ENCODE peak calls at places on chromosomes 11 and 22, in six cellular contexts. Q is OCI-LY7, P is neural progenitor cell, E is GM23248, Y is H9, G is fibroblast of lung. O is an unnamed sample. For H3K79me2, the result is how much of the 10 kb centered on the place peaks cover.

GRCh38 chr11:109203176-109203575 is 218.8 kb upstream of the C11orf87 start:
- DNase-seq in E (no peak), P (no peak), Y (no peak), Q (no peak), G (no peak), O (no peak)

GRCh38 chr22:21832291-21833290 is 34.9 kb downstream of the MAPK1 start:
- DNase-seq in G (no peak), E (peak), Y (no peak), Q (peak), P (no peak), O (peak)

GRCh38 chr11:14500181-14500651 is 605 bp upstream of the COPB1 start:
- DNase-seq in G (peak), Q (peak), E (peak), P (peak), Y (no peak), O (peak)

GRCh38 chr11:6586434-6587359 is 16.7 kb downstream of the RRP8 start:
- DNase-seq in P (peak), G (no peak), Y (peak), E (peak), Q (no peak), O (no peak)

GRCh38 chr11:9153651-9154050 is 62.3 kb upstream of the SCUBE2 start:
- DNase-seq in Q (no peak), E (no peak), P (no peak), Y (no peak), G (no peak), O (no peak)

GRCh38 chr11:12090061-12090572 is 20.3 kb upstream of the MICAL2 start:
- DNase-seq in Y (no peak), E (peak), G (peak), Q (peak), P (no peak), O (no peak)

GRCh38 chr22:33192156-33192555 is 134.0 kb upstream of the SYN3 start:
- DNase-seq in P (no peak), Q (peak), E (no peak), Y (no peak), G (no peak), O (no peak)

GRCh38 chr22:30222321-30222720 is 24.2 kb downstream of the LIF start:
- DNase-seq in E (no peak), P (no peak), G (no peak), Y (no peak), Q (no peak), O (no peak)

GRCh38 chr11:9099617-9100016 is 8.2 kb upstream of the SCUBE2 start:
- DNase-seq in Q (no peak), Y (no peak), G (no peak), P (no peak), E (no peak), O (no peak)

GRCh38 chr11:17552392-17553248 is 5.6 kb downstream of the OTOG start:
- DNase-seq in P (no peak), Y (no peak), Q (no peak), G (peak), E (no peak), O (no peak)

GRCh38 chr22:26066534-26066933 is 102.7 kb upstream of the SEZ6L start:
- DNase-seq in E (no peak), G (no peak), Y (peak), Q (no peak), P (peak), O (peak)

GRCh38 chr11:43789700-43790443 is 90.8 kb upstream of the ALKBH3 start:
- DNase-seq in Q (no peak), P (no peak), G (peak), E (peak), Y (no peak), O (no peak)

GRCh38 chr11:86459682-86460460 is 85.2 kb downstream of the CCDC81 start:
- DNase-seq in Y (peak), P (no peak), G (peak), E (peak), Q (no peak), O (peak)

GRCh38 chr11:126797801-126798200 is 202.8 kb downstream of the KIRREL3 start:
- DNase-seq in G (no peak), P (no peak), Y (no peak), Q (no peak), E (no peak), O (no peak)

GRCh38 chr11:105968021-105968697 is 53.9 kb downstream of the MSANTD4 start:
- DNase-seq in Q (no peak), E (peak), Y (no peak), G (peak), P (no peak), O (no peak)

GRCh38 chr11:626475-627272 is at the start of gene SCT:
- DNase-seq in E (no peak), Q (no peak), Y (peak), P (peak), G (no peak), O (no peak)

GRCh38 chr11:82701847-82702520 is 31.7 kb downstream of the FAM181B start:
- DNase-seq in P (peak), Y (peak), Q (peak), G (peak), E (peak), O (peak)

GRCh38 chr22:38504731-38505594 is 1.1 kb downstream of the DDX17 start:
- DNase-seq in E (peak), P (peak), G (peak), Y (no peak), Q (peak), O (peak)
- H3K79me2 ChIP-seq in E (half or more), P (half or more), G (half or more), Y (under half), Q (half or more), O (half or more)

GRCh38 chr11:68113986-68114385 is 7.2 kb downstream of the CHKA start:
- DNase-seq in E (peak), Y (peak), Q (no peak), G (no peak), P (no peak), O (no peak)
- H3K79me2 ChIP-seq in E (under half), Y (half or more), Q (half or more), G (under half), P (half or more), O (half or more)

GRCh38 chr11:63896071-63896470 is 20.9 kb downstream of the RCOR2 start:
- DNase-seq in Q (no peak), Y (no peak), G (no peak), P (no peak), E (no peak), O (no peak)
- H3K79me2 ChIP-seq in Q (under half), Y (under half), G (under half), P (under half), E (under half), O (under half)

GRCh38 chr11:119195680-119196079 is 10.4 kb downstream of the NHERF4 start:
- DNase-seq in E (peak), Q (no peak), G (peak), P (peak), Y (peak), O (peak)

GRCh38 chr11:119193626-119194025 is 8.4 kb downstream of the NHERF4 start:
- DNase-seq in E (no peak), G (no peak), P (no peak), Q (no peak), Y (no peak), O (no peak)

GRCh38 chr11:119196833-119197483 is 9.2 kb upstream of the CBL start:
- DNase-seq in Y (peak), E (peak), G (peak), P (peak), Q (peak), O (peak)

GRCh38 chr11:119193001-119193400 is 7.7 kb downstream of the NHERF4 start:
- DNase-seq in E (no peak), P (no peak), Q (no peak), G (no peak), Y (no peak), O (no peak)

GRCh38 chr11:119194811-119195210 is 9.5 kb downstream of the NHERF4 start:
- DNase-seq in E (no peak), G (no peak), Y (no peak), Q (no peak), P (no peak), O (no peak)
- H3K79me2 ChIP-seq in E (under half), G (under half), Y (under half), Q (under half), P (under half), O (under half)

GRCh38 chr22:17988800-17989513 is 35.4 kb downstream of the MICAL3 start:
- DNase-seq in P (no peak), G (peak), E (no peak), Y (no peak), Q (no peak), O (no peak)

GRCh38 chr22:17985606-17986005 is 38.8 kb downstream of the MICAL3 start:
- DNase-seq in P (no peak), G (no peak), E (no peak), Y (no peak), Q (no peak), O (no peak)

GRCh38 chr22:17994424-17995108 is 29.8 kb downstream of the MICAL3 start:
- DNase-seq in Q (peak), P (no peak), E (no peak), Y (no peak), G (no peak), O (no peak)

GRCh38 chr22:17990942-17991341 is 33.4 kb downstream of the MICAL3 start:
- DNase-seq in Y (no peak), P (no peak), E (no peak), G (no peak), Q (peak), O (no peak)

DNA sequence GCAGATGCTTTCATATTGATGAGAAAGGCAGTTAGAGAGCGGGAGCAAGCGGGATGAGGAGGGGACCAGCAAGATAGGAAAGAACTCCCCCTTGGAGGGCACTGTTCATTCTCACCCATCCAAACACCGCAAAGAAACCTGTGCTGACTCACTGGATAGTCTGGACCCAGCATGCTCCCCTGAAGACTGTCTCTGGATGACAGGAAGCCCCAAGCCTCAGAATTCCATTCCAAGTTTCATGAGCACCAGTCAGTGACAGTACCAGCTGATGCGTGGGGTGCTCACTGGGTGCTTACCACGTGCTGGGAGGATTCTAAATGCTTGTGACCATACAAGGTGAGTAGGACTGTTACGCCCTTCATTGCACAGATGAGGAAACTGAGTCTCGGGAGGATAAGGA is 34.2 kb downstream of the MICAL3 start:
- DNase-seq in G (peak), Y (no peak), Q (no peak), E (no peak), P (no peak), O (no peak)
- H3K79me2 ChIP-seq in G (under half), Y (under half), Q (half or more), E (half or more), P (half or more), O (half or more)

DNA sequence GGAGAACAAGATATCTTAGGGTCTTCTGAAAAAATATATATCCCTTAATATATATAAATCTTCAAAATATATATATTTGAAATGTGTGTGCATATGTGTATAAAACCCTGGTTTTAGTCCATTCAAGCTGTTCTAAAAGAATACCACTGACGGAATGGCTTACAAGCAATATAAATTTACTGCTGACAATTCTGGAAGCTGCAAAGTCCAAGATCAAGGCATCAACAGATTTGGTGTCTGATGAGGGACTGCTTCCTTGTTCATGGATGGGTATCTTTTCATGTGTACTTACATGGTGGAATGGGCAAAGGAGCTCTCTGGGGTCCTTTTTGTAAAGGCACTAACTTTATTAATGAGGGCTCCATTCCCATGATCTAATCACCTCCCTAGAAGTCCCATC is 6.8 kb downstream of the NXPE2 start:
- DNase-seq in G (no peak), P (no peak), Y (no peak), Q (no peak), E (no peak), O (no peak)
- H3K79me2 ChIP-seq in G (under half), P (under half), Y (under half), Q (under half), E (under half), O (under half)

GRCh38 chr11:47998345-47998732 is 18.0 kb downstream of the PTPRJ start:
- DNase-seq in P (no peak), G (no peak), Y (no peak), E (no peak), Q (no peak), O (no peak)

GRCh38 chr11:47997063-47998053 is 17.0 kb downstream of the PTPRJ start:
- DNase-seq in P (no peak), G (no peak), Q (no peak), E (no peak), Y (no peak), O (no peak)

GRCh38 chr11:47992959-47993820 is 12.8 kb downstream of the PTPRJ start:
- DNase-seq in Y (no peak), P (no peak), Q (no peak), E (peak), G (peak), O (no peak)

GRCh38 chr11:47994417-47994816 is 14.1 kb downstream of the PTPRJ start:
- DNase-seq in E (no peak), Y (no peak), Q (no peak), G (no peak), P (no peak), O (no peak)

DNA sequence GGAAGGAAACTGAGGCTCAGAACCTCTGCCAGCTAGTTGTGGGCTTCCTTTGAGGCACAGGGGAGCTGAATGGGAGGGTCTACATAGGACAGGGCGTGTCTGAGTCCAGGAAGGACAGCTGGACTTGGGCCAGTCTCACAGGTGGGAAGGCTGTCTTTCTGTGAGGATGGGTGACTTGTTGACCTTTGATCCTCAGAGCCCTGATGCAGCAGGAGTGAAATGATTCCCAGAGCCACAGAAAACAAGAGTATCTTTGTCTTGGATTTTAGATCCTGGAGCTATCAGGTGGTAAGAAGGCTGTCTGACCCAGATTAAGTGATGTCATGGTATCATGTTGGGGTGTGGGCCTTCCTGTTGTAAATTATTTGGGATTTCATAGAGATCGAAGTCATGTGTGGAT is 15.0 kb downstream of the PTPRJ start:
- DNase-seq in Y (no peak), Q (no peak), E (no peak), G (no peak), P (no peak), O (no peak)
- H3K79me2 ChIP-seq in Y (under half), Q (under half), E (half or more), G (under half), P (under half), O (half or more)

DNA sequence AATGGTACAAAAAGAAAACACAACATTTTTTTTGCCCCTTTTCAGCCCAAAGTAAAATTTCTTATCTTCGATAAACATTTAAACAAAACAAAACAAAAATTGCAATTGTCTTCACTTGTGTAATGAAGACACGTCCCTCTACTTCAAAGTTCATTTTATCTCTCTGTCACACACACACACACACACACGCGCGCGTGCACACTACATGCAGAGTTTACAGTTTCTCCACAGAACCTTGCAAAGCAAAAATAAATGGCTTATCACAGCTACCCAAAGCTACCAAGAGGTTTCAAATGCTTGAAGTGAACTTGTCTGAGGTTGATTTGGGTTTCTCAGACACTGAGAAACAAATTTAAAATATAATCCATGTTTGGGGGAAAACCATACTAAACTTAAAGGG is 72.3 kb downstream of the ETS1 start:
- DNase-seq in Q (no peak), Y (no peak), E (no peak), G (no peak), P (no peak), O (no peak)
- H3K79me2 ChIP-seq in Q (half or more), Y (under half), E (half or more), G (half or more), P (under half), O (half or more)

O was measured in GM23338.